ENCODE peak calls at places on chromosomes 12 and 14, in seven cellular contexts. H, T, N, M, P, Y and V are unnamed samples.
A peak's percentile ranks its signal among the peaks of the same experiment; 100 is the strongest.

GRCh38 chr14:59130472-59130871 is 58.0 kb upstream of the DAAM1 start:
- DNase-seq in H (no peak), T (no peak), N (no peak), M (no peak), P (no peak), Y (no peak), V (no peak)

GRCh38 chr12:80183939-80184338 is 84.6 kb downstream of the OTOGL start:
- DNase-seq in H (peak; percentile 13), T (no peak), N (no peak), M (no peak), P (no peak), Y (peak; percentile 38), V (no peak)

GRCh38 chr12:8912910-8913309 is 1.4 kb upstream of the PHC1 start:
- DNase-seq in H (no peak), T (peak; percentile 19), N (no peak), M (peak; percentile 41), P (no peak), Y (no peak), V (no peak)

GRCh38 chr12:96861656-96862055 is 45.4 kb upstream of the NEDD1 start:
- DNase-seq in H (no peak), T (no peak), N (no peak), M (no peak), P (no peak), Y (no peak), V (no peak)

GRCh38 chr12:76942276-76942675 is 63.5 kb upstream of the CSRP2 start:
- DNase-seq in H (no peak), T (no peak), N (peak; percentile 1), M (no peak), P (no peak), Y (peak; percentile 66), V (no peak)

GRCh38 chr14:77761205-77761931 is 412 bp upstream of the SNW1 start:
- DNase-seq in H (peak; percentile 97), T (peak; percentile 46), N (no peak), M (peak; percentile 55), P (no peak), Y (peak; percentile 95), V (no peak)

GRCh38 chr12:116314477-116314876 is 37.0 kb upstream of the MED13L start:
- DNase-seq in H (no peak), T (peak; percentile 17), N (no peak), M (no peak), P (no peak), Y (no peak), V (no peak)

GRCh38 chr14:69153848-69154208 is 909 bp upstream of the DCAF5 start:
- DNase-seq in H (peak; percentile 31), T (peak; percentile 41), N (no peak), M (peak; percentile 36), P (no peak), Y (no peak), V (no peak)

GRCh38 chr14:35821546-35822411 is 4.4 kb upstream of the BRMS1L start:
- DNase-seq in H (peak; percentile 59), T (peak; percentile 30), N (no peak), M (peak; percentile 61), P (no peak), Y (peak; percentile 49), V (no peak)

GRCh38 chr12:31712877-31713276 is 15.9 kb downstream of the AMN1 start:
- DNase-seq in H (no peak), T (no peak), N (no peak), M (no peak), P (no peak), Y (no peak), V (no peak)

GRCh38 chr14:64440494-64440893 is 24.8 kb upstream of the AKAP5 start:
- DNase-seq in H (peak; percentile 40), T (no peak), N (no peak), M (no peak), P (no peak), Y (peak; percentile 35), V (no peak)

GRCh38 chr12:123995023-123995422 is 22.0 kb downstream of the ZNF664 start:
- DNase-seq in H (peak; percentile 71), T (no peak), N (no peak), M (no peak), P (no peak), Y (peak; percentile 68), V (no peak)

GRCh38 chr14:87805315-87805723 is 187.7 kb downstream of the GALC start:
- DNase-seq in H (peak; percentile 17), T (peak; percentile 16), N (no peak), M (peak; percentile 41), P (no peak), Y (no peak), V (no peak)

DNA sequence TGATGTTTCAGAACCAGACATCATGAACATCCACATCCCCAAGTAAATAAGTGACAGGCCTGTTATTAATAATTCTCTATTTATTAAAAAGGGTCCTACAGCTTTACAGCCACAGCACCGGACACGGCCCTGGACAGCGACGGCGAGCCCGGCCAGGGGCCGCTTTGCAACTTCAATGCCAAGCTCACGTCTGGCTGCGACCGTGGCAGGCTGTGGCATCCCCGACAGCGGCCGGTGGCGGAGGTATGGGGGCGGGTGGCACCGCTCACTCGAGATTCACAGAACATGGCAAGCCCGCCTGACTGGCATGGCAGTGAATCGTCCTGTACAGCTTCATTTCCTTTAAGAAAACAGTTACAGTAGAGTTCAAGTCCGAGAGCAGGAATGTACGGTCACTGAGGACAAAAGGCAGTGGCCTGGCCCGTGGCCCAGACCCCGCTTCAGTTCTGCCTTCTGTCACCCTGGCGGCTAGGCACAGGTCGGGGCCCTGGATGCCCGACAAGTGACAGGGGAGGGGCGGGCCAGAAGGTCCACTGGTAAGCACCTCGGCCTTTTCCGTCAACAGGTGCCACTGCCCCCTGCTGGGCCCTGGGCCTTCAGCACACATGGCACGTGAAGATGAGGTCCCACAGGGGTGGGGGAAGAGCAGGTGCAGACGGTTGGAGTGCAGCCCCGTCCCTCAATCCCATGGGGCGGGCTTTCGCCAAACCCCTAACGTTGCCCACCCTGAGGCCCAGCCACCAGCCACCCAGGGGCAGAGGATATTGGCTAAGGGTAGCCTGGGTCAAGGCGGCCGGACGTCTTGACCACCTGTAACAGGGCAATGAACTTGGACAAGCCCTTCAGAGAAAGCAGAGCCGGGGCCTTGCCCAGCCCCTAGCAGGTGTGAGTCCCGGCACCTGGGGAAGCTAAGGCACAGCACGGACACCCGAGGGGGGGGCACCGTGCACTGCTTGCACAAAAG is 30.3 kb downstream of the HIP1R start:
- DNase-seq in H (no peak), T (peak; percentile 80), N (no peak), M (peak; percentile 79), P (peak; percentile 79), Y (no peak), V (peak; percentile 63)
- TF ChIP-seq CTCF in H (peak; percentile 47), T (peak; percentile 31), N (peak; percentile 43), M (peak; percentile 54), P (peak; percentile 28), Y (peak; percentile 37), V (peak; percentile 32)

GRCh38 chr12:52032431-52032796 is 18.8 kb upstream of the NR4A1 start:
- DNase-seq in H (peak; percentile 91), T (peak; percentile 87), N (no peak), M (no peak), P (no peak), Y (peak; percentile 89), V (no peak)
- H3K4me3 ChIP-seq in H (peak overlapping the region; percentile 19), T (no peak overlapping the region), N (peak overlapping the region; percentile 51), M (peak overlapping the region; percentile 53), P (peak overlapping the region; percentile 38), Y (peak overlapping the region; percentile 52), V (peak overlapping the region; percentile 49)

GRCh38 chr14:22391908-22392307 is 197.1 kb downstream of the DAD1 start:
- DNase-seq in H (peak; percentile 83), T (peak; percentile 79), N (peak; percentile 37), M (peak; percentile 34), P (no peak), Y (peak; percentile 70), V (peak; percentile 57)
- TF ChIP-seq CTCF in H (peak; percentile 72), T (peak; percentile 67), N (peak; percentile 75), M (peak; percentile 71), P (peak; percentile 40), Y (peak; percentile 78), V (peak; percentile 66)

DNA sequence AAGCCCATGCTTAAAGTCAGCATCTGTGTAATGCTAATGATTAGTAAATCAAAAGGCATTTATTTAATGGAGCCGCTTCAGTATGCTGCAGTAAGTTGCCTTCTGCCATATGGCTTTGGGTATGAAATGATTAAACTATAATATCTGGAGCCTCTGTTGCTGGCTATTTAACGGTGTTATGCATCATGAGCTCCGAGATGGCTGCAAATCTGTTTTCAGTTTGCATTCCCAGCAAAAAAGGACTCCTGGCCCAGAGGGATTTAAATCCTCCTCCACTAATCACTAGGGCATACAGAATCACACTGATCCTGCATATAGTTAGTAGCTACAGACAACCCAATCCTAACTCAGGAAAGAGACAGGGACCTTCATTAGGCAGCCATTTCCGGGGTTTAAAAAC is 171.5 kb upstream of the EEA1 start:
- DNase-seq in H (no peak), T (no peak), N (no peak), M (peak; percentile 39), P (no peak), Y (no peak), V (no peak)
- H3K4me3 ChIP-seq in H (no peak overlapping the region), T (no peak overlapping the region), N (no peak overlapping the region), M (no peak overlapping the region), P (no peak overlapping the region), Y (no peak overlapping the region), V (no peak overlapping the region)

DNA sequence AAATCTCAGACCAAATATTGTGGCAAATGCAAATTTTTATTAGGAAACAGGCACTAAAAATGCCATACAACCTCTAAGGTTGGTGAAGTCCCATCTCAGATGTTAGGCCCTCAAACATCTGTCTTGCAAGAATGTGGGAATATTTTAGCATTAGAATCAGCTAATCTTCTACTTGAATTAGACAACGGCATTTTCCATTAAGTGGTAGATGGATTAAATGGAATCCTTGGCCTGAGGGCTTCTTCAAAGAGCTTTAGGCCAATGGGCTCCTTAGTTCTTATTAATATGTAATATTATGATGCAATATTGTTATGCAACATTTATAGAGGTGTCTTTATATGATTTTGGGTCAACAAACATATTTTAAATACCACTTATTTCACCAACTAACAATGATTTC is 122.9 kb upstream of the PLEKHA5 start:
- DNase-seq in H (no peak), T (no peak), N (no peak), M (no peak), P (no peak), Y (no peak), V (no peak)
- TF ChIP-seq CTCF in H (no peak), T (no peak), N (no peak), M (no peak), P (no peak), Y (no peak), V (no peak)

DNA sequence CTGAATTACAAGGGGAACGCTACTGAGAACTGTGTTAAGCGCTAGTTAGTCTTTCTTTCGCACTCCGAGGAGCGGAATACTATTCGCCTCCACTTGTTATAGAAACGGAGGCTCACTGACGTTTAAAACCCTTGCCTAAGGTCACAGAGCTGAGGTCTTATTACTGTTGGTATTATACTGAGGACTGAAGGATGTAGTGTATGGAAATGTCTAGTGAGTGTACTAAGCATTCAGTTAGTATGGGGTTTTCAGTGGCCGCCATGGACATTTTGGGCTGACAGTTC is 826 bp downstream of the ACADS start:
- DNase-seq in H (no peak), T (no peak), N (no peak), M (no peak), P (no peak), Y (no peak), V (peak; percentile 2)
- H3K4me3 ChIP-seq in H (peak overlapping the region; percentile 47), T (no peak overlapping the region), N (peak overlapping the region; percentile 70), M (peak overlapping the region; percentile 60), P (peak overlapping the region; percentile 69), Y (peak overlapping the region; percentile 71), V (peak overlapping the region; percentile 72)

GRCh38 chr12:66352197-66352596 is 49.9 kb downstream of the HELB start:
- DNase-seq in H (peak; percentile 25), T (no peak), N (no peak), M (peak; percentile 41), P (no peak), Y (peak; percentile 9), V (no peak)
- TF ChIP-seq CTCF in H (peak; percentile 31), T (no peak), N (peak; percentile 43), M (peak; percentile 53), P (peak; percentile 15), Y (peak; percentile 28), V (no peak)

GRCh38 chr14:103104654-103105511 is 10.4 kb downstream of the EXOC3L4 start:
- DNase-seq in H (peak; percentile 57), T (peak; percentile 72), N (no peak), M (peak; percentile 91), P (no peak), Y (peak; percentile 69), V (peak; percentile 80)
- H3K4me3 ChIP-seq in H (no peak overlapping the region), T (no peak overlapping the region), N (no peak overlapping the region), M (peak overlapping the region; percentile 57), P (peak overlapping the region; percentile 28), Y (no peak overlapping the region), V (peak overlapping the region; percentile 16)